ENCODE peak calls at places on chromosomes 11 and 22, in seven cellular contexts. One of them, this sample, is unnamed.

GRCh38 chr22:49629586-49630447 is 197.9 kb downstream of the BRD1 start:
- DNase-seq in endodermal cell: no peak
- DNase-seq in right atrium auricular region: no peak
- DNase-seq in breast epithelium: no peak
- DNase-seq in cardiac muscle cell: no peak
- DNase-seq in left ventricle myocardium inferior: no peak
- DNase-seq in colonic mucosa: no peak
- DNase-seq in this sample: no peak

GRCh38 chr11:125457814-125458343 is 38.2 kb downstream of the FEZ1 start:
- DNase-seq in endodermal cell: no peak
- DNase-seq in left ventricle myocardium inferior: peak
- DNase-seq in colonic mucosa: peak
- DNase-seq in breast epithelium: no peak
- DNase-seq in right atrium auricular region: peak
- DNase-seq in cardiac muscle cell: peak
- DNase-seq in this sample: peak

GRCh38 chr22:22531770-22532546 is 11.9 kb upstream of the ZNF280A start:
- DNase-seq in colonic mucosa: no peak
- DNase-seq in cardiac muscle cell: no peak
- DNase-seq in left ventricle myocardium inferior: no peak
- DNase-seq in breast epithelium: no peak
- DNase-seq in right atrium auricular region: no peak
- DNase-seq in endodermal cell: no peak
- DNase-seq in this sample: no peak

GRCh38 chr22:36893262-36893661 is 20.2 kb upstream of the CSF2RB start:
- DNase-seq in cardiac muscle cell: no peak
- DNase-seq in left ventricle myocardium inferior: no peak
- DNase-seq in endodermal cell: no peak
- DNase-seq in right atrium auricular region: no peak
- DNase-seq in colonic mucosa: no peak
- DNase-seq in breast epithelium: no peak
- DNase-seq in this sample: no peak

GRCh38 chr11:1564535-1565172 is 7.4 kb downstream of the DUSP8 start:
- DNase-seq in cardiac muscle cell: peak
- DNase-seq in left ventricle myocardium inferior: peak
- DNase-seq in right atrium auricular region: peak
- DNase-seq in colonic mucosa: peak
- DNase-seq in breast epithelium: no peak
- DNase-seq in endodermal cell: peak
- DNase-seq in this sample: peak

GRCh38 chr22:32788884-32789624 is 12.5 kb upstream of the TIMP3 start:
- DNase-seq in cardiac muscle cell: no peak
- DNase-seq in endodermal cell: no peak
- DNase-seq in breast epithelium: peak
- DNase-seq in right atrium auricular region: no peak
- DNase-seq in left ventricle myocardium inferior: no peak
- DNase-seq in colonic mucosa: no peak
- DNase-seq in this sample: no peak

GRCh38 chr11:68575025-68575665 is 109.2 kb upstream of the GAL start:
- DNase-seq in endodermal cell: no peak
- DNase-seq in cardiac muscle cell: no peak
- DNase-seq in breast epithelium: no peak
- DNase-seq in left ventricle myocardium inferior: no peak
- DNase-seq in colonic mucosa: no peak
- DNase-seq in right atrium auricular region: no peak
- DNase-seq in this sample: no peak

GRCh38 chr11:5291207-5291838 is 10.4 kb downstream of the OR51B4 start:
- DNase-seq in left ventricle myocardium inferior: no peak
- DNase-seq in breast epithelium: no peak
- DNase-seq in cardiac muscle cell: peak
- DNase-seq in colonic mucosa: no peak
- DNase-seq in endodermal cell: no peak
- DNase-seq in right atrium auricular region: no peak
- DNase-seq in this sample: no peak

GRCh38 chr11:24412722-24413121 is 84.1 kb upstream of the LUZP2 start:
- DNase-seq in right atrium auricular region: no peak
- DNase-seq in left ventricle myocardium inferior: no peak
- DNase-seq in cardiac muscle cell: peak
- DNase-seq in colonic mucosa: no peak
- DNase-seq in endodermal cell: no peak
- DNase-seq in breast epithelium: no peak
- DNase-seq in this sample: no peak

GRCh38 chr22:24683671-24684070 is 80.7 kb downstream of the GGT1 start:
- DNase-seq in cardiac muscle cell: no peak
- DNase-seq in colonic mucosa: no peak
- DNase-seq in left ventricle myocardium inferior: no peak
- DNase-seq in breast epithelium: no peak
- DNase-seq in endodermal cell: no peak
- DNase-seq in right atrium auricular region: no peak
- DNase-seq in this sample: no peak

GRCh38 chr11:128940156-128940555 is 2.5 kb downstream of the TP53AIP1 start:
- DNase-seq in right atrium auricular region: no peak
- DNase-seq in colonic mucosa: no peak
- DNase-seq in cardiac muscle cell: no peak
- DNase-seq in endodermal cell: no peak
- DNase-seq in breast epithelium: peak
- DNase-seq in left ventricle myocardium inferior: no peak
- DNase-seq in this sample: no peak

GRCh38 chr11:73257342-73258103 is 14.6 kb upstream of the P2RY6 start:
- DNase-seq in right atrium auricular region: peak
- DNase-seq in breast epithelium: peak
- DNase-seq in colonic mucosa: no peak
- DNase-seq in endodermal cell: peak
- DNase-seq in cardiac muscle cell: peak
- DNase-seq in left ventricle myocardium inferior: no peak
- DNase-seq in this sample: no peak

GRCh38 chr22:36258750-36259619 is 6.1 kb downstream of the APOL1 start:
- DNase-seq in right atrium auricular region: no peak
- DNase-seq in breast epithelium: peak
- DNase-seq in colonic mucosa: no peak
- DNase-seq in cardiac muscle cell: peak
- DNase-seq in endodermal cell: peak
- DNase-seq in left ventricle myocardium inferior: peak
- DNase-seq in this sample: no peak

GRCh38 chr11:36500315-36500721 is 9.8 kb downstream of the TRAF6 start:
- DNase-seq in right atrium auricular region: no peak
- DNase-seq in colonic mucosa: peak
- DNase-seq in left ventricle myocardium inferior: no peak
- DNase-seq in endodermal cell: no peak
- DNase-seq in breast epithelium: no peak
- DNase-seq in cardiac muscle cell: peak
- DNase-seq in this sample: no peak

GRCh38 chr11:65027213-65028067 is at the start of gene SNX15:
- DNase-seq in breast epithelium: peak
- DNase-seq in cardiac muscle cell: peak
- DNase-seq in endodermal cell: peak
- DNase-seq in left ventricle myocardium inferior: peak
- DNase-seq in colonic mucosa: peak
- DNase-seq in right atrium auricular region: peak
- DNase-seq in this sample: peak

GRCh38 chr11:106021181-106021966 is 666 bp downstream of the MSANTD4 start:
- DNase-seq in right atrium auricular region: no peak
- DNase-seq in colonic mucosa: no peak
- DNase-seq in endodermal cell: no peak
- DNase-seq in left ventricle myocardium inferior: no peak
- DNase-seq in cardiac muscle cell: no peak
- DNase-seq in breast epithelium: no peak
- DNase-seq in this sample: no peak

GRCh38 chr22:19448076-19448607 is 631 bp upstream of the C22orf39 start:
- DNase-seq in endodermal cell: peak
- DNase-seq in left ventricle myocardium inferior: no peak
- DNase-seq in right atrium auricular region: no peak
- DNase-seq in breast epithelium: no peak
- DNase-seq in colonic mucosa: peak
- DNase-seq in cardiac muscle cell: peak
- DNase-seq in this sample: no peak

GRCh38 chr11:57379732-57380131 is 1.2 kb downstream of the PRG3 start:
- DNase-seq in colonic mucosa: no peak
- DNase-seq in cardiac muscle cell: peak
- DNase-seq in breast epithelium: no peak
- DNase-seq in right atrium auricular region: no peak
- DNase-seq in endodermal cell: peak
- DNase-seq in left ventricle myocardium inferior: no peak
- DNase-seq in this sample: no peak

GRCh38 chr22:37043828-37044538 is 7.6 kb upstream of the KCTD17 start:
- DNase-seq in right atrium auricular region: no peak
- DNase-seq in endodermal cell: peak
- DNase-seq in left ventricle myocardium inferior: peak
- DNase-seq in colonic mucosa: peak
- DNase-seq in breast epithelium: peak
- DNase-seq in cardiac muscle cell: peak
- DNase-seq in this sample: no peak

DNA sequence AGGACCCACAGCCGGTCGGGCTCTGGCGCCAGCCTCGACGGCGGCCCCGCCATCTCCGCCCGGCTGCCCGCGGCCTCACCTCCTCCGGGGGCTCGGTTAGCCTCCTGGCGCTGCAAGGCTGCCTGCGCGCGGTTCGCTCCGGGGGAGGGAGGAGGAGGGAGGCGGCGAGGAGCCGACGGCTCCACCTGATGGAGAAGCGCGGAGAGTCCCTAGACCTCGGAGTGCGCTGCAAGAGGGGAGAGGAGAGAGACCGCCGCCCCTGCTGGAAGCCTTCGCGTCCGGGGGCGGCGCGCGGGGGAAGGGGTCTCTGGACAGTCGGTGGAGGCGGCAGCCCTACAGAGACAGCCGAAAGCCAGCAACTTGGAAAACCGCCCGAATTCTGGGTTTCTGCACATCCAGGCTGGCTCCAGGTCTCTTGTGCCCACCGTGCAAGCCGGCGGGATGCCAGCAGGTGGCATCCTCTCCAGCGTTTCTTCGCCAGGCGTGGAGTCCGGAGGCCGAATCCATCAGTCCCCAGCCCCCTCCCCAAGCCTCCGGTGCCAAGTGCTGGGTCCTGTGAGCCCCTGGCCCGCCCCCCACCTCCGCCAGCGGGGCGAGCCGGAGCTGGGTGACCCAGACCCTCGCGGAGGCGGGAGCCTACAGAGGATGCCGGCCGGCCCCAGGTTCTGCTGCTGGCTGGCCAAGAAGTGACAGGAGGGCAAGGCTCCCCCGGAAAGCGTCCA is 2.9 kb upstream of the KIRREL3 start:
- DNase-seq in left ventricle myocardium inferior: no peak
- DNase-seq in colonic mucosa: peak
- DNase-seq in cardiac muscle cell: peak
- DNase-seq in breast epithelium: no peak
- DNase-seq in right atrium auricular region: no peak
- DNase-seq in endodermal cell: peak
- DNase-seq in this sample: no peak
- H3K27ac ChIP-seq in left ventricle myocardium inferior: no peak
- H3K27ac ChIP-seq in colonic mucosa: no peak
- H3K27ac ChIP-seq in cardiac muscle cell: no peak
- H3K27ac ChIP-seq in breast epithelium: no peak
- H3K27ac ChIP-seq in right atrium auricular region: no peak
- H3K27ac ChIP-seq in endodermal cell: no peak
- H3K27ac ChIP-seq in this sample: no peak

DNA sequence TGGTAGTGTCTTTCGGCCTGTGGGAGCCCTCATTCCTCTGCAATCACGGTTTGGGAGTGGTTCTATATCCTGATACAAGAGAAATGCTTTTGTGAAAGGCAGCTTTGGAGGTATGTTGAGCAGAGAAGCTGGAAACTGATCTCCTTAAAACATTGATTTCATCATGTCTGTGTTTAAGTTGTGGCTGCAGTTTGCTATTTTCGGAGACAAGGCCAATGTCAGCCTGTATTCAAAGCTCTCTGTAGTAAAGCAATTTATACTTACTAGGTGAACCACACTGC is 86.6 kb downstream of the BDNF start:
- DNase-seq in breast epithelium: no peak
- DNase-seq in colonic mucosa: no peak
- DNase-seq in right atrium auricular region: no peak
- DNase-seq in left ventricle myocardium inferior: no peak
- DNase-seq in cardiac muscle cell: no peak
- DNase-seq in endodermal cell: no peak
- DNase-seq in this sample: no peak
- H3K27ac ChIP-seq in breast epithelium: no peak
- H3K27ac ChIP-seq in colonic mucosa: no peak
- H3K27ac ChIP-seq in right atrium auricular region: no peak
- H3K27ac ChIP-seq in left ventricle myocardium inferior: no peak
- H3K27ac ChIP-seq in cardiac muscle cell: no peak
- H3K27ac ChIP-seq in endodermal cell: no peak
- H3K27ac ChIP-seq in this sample: no peak

GRCh38 chr11:76822406-76822805 is 38.3 kb upstream of the ACER3 start:
- DNase-seq in breast epithelium: no peak
- DNase-seq in endodermal cell: no peak
- DNase-seq in cardiac muscle cell: no peak
- DNase-seq in right atrium auricular region: no peak
- DNase-seq in left ventricle myocardium inferior: no peak
- DNase-seq in colonic mucosa: no peak
- DNase-seq in this sample: no peak

GRCh38 chr11:76825726-76826396 is 34.9 kb upstream of the ACER3 start:
- DNase-seq in breast epithelium: no peak
- DNase-seq in endodermal cell: no peak
- DNase-seq in left ventricle myocardium inferior: no peak
- DNase-seq in right atrium auricular region: no peak
- DNase-seq in cardiac muscle cell: no peak
- DNase-seq in colonic mucosa: no peak
- DNase-seq in this sample: no peak

GRCh38 chr11:76824980-76825725 is 35.6 kb upstream of the ACER3 start:
- DNase-seq in breast epithelium: peak
- DNase-seq in colonic mucosa: peak
- DNase-seq in right atrium auricular region: no peak
- DNase-seq in endodermal cell: peak
- DNase-seq in cardiac muscle cell: no peak
- DNase-seq in left ventricle myocardium inferior: no peak
- DNase-seq in this sample: no peak

GRCh38 chr11:76824083-76824939 is 36.4 kb upstream of the ACER3 start:
- DNase-seq in endodermal cell: peak
- DNase-seq in cardiac muscle cell: no peak
- DNase-seq in left ventricle myocardium inferior: no peak
- DNase-seq in right atrium auricular region: no peak
- DNase-seq in colonic mucosa: peak
- DNase-seq in breast epithelium: no peak
- DNase-seq in this sample: no peak

DNA sequence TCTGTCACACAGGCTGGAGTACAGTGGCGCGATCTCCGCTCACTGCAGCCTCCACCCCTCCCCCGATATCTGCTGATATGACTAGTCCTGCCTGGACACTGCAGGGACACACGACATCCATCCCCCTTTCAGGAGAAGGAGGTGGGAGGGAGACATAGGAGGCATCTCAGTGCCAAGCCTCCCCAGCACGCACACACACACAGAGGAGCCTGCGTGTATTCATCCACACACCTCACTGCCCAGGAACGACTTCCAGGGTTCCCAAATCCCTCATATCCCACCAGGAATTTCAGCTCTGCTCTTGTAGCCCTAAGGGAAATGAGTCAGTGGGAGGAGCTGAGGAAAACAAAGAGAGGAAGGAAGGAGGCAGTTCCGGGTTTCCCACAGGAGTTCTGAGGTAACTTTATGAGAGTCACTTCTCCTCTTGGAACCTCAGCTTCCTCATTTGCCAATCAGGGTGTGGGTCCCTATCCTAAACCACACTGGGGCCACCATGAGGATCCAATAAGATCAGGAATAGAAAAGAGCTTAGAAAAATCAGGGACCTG is 37.2 kb upstream of the ACER3 start:
- DNase-seq in left ventricle myocardium inferior: no peak
- DNase-seq in endodermal cell: peak
- DNase-seq in right atrium auricular region: no peak
- DNase-seq in breast epithelium: no peak
- DNase-seq in cardiac muscle cell: no peak
- DNase-seq in colonic mucosa: peak
- DNase-seq in this sample: no peak
- H3K27ac ChIP-seq in left ventricle myocardium inferior: peak
- H3K27ac ChIP-seq in endodermal cell: no peak
- H3K27ac ChIP-seq in right atrium auricular region: peak
- H3K27ac ChIP-seq in breast epithelium: peak
- H3K27ac ChIP-seq in cardiac muscle cell: no peak
- H3K27ac ChIP-seq in colonic mucosa: peak
- H3K27ac ChIP-seq in this sample: no peak

GRCh38 chr11:46480909-46481308 is 89.3 kb upstream of the CHRM4 start:
- DNase-seq in right atrium auricular region: no peak
- DNase-seq in endodermal cell: no peak
- DNase-seq in colonic mucosa: no peak
- DNase-seq in breast epithelium: no peak
- DNase-seq in cardiac muscle cell: no peak
- DNase-seq in left ventricle myocardium inferior: no peak
- DNase-seq in this sample: no peak
- H3K27ac ChIP-seq in right atrium auricular region: no peak
- H3K27ac ChIP-seq in endodermal cell: no peak
- H3K27ac ChIP-seq in colonic mucosa: no peak
- H3K27ac ChIP-seq in breast epithelium: no peak
- H3K27ac ChIP-seq in cardiac muscle cell: no peak
- H3K27ac ChIP-seq in left ventricle myocardium inferior: no peak
- H3K27ac ChIP-seq in this sample: no peak